ENCODE peak calls at places on chromosomes 3 and 15, in seven cellular contexts. V is endodermal cell; A is stimulated activated CD8-positive, alpha-beta memory T cell treated with anti-CD3 and anti-CD28 coated beads, Interleukin-2, amount 100 ng/mL, for 48 hours; M is stimulated activated CD4-positive, alpha-beta T cell treated with anti-CD3 and anti-CD28 coated beads, Interleukin-4, amount 100 ng/mL, for 4 hours; H is hypothalamus; Y is cerebellum; E is activated naive CD4-positive, alpha-beta T cell treated with anti-CD3 and anti-CD28 coated beads, Interleukin-2, amount 10 ng/mL, durations not matched to agents 7 days and 5 days. Q is an unnamed sample.

GRCh38 chr3:119690043-119690656 is 12.7 kb upstream of the CFAP91 start:
- DNase-seq in A (no peak), V (no peak), H (no peak), Y (no peak), E (no peak), M (no peak), Q (no peak)

GRCh38 chr3:127264794-127265514 is 22.9 kb downstream of the PRR20G start:
- DNase-seq in M (no peak), Y (no peak), V (no peak), H (no peak), E (no peak), A (no peak), Q (peak; percentile 18)

GRCh38 chr3:192933779-192934456 is 16.3 kb upstream of the MB21D2 start:
- DNase-seq in A (no peak), Y (no peak), V (no peak), M (no peak), H (no peak), E (no peak), Q (no peak)

GRCh38 chr3:50365080-50365841 is 5.9 kb upstream of the TMEM115 start:
- DNase-seq in H (peak; percentile 24), Y (peak; percentile 42), A (peak; percentile 90), V (peak; percentile 98), E (peak; percentile 98), M (peak; percentile 94), Q (peak; percentile 99)

GRCh38 chr15:101264911-101265641 is 12.2 kb downstream of the SELENOS start:
- DNase-seq in M (no peak), Y (no peak), A (no peak), E (no peak), H (no peak), V (peak; percentile 32), Q (no peak)

GRCh38 chr3:111594781-111595180 is 365 bp downstream of the ZBED2 start:
- DNase-seq in V (no peak), H (no peak), M (no peak), A (no peak), E (no peak), Y (no peak), Q (no peak)

GRCh38 chr15:45637552-45638033 is 2.8 kb downstream of the SQOR start:
- DNase-seq in A (no peak), H (no peak), V (peak; percentile 4), M (peak; percentile 59), Y (no peak), E (peak; percentile 68), Q (no peak)

GRCh38 chr3:26921054-26921453 is 298.5 kb downstream of the LRRC3B start:
- DNase-seq in Y (no peak), H (no peak), V (no peak), E (no peak), A (no peak), M (no peak), Q (no peak)

GRCh38 chr3:61315874-61316273 is 64.6 kb upstream of the FHIT start:
- DNase-seq in Y (no peak), H (no peak), V (peak; percentile 85), E (peak; percentile 20), M (no peak), A (no peak), Q (peak; percentile 16)

GRCh38 chr3:58366699-58367098 is 34.0 kb downstream of the PXK start:
- DNase-seq in M (no peak), E (no peak), Y (no peak), V (no peak), H (no peak), A (no peak), Q (no peak)

GRCh38 chr3:150742679-150743078 is 20.3 kb downstream of the SIAH2 start:
- DNase-seq in M (no peak), V (no peak), Y (no peak), A (no peak), E (no peak), H (no peak), Q (no peak)

GRCh38 chr3:47299396-47300318 is 16.9 kb downstream of the KLHL18 start:
- DNase-seq in A (no peak), E (no peak), H (no peak), M (no peak), V (no peak), Y (no peak), Q (no peak)

GRCh38 chr3:111338059-111338698 is 203.8 kb upstream of the CD96 start:
- DNase-seq in E (peak; percentile 64), H (no peak), Y (no peak), V (peak; percentile 86), A (peak; percentile 21), M (peak; percentile 7), Q (peak; percentile 58)

GRCh38 chr3:122892118-122892517 is 97.2 kb downstream of the SLC49A4 start:
- DNase-seq in Y (no peak), H (no peak), A (no peak), E (no peak), M (no peak), V (no peak), Q (no peak)

GRCh38 chr3:63940389-63940757 is 28.2 kb upstream of the SCAANT1 start:
- DNase-seq in E (no peak), Y (no peak), M (no peak), V (no peak), A (no peak), H (no peak), Q (no peak)

GRCh38 chr3:13480340-13481318 is 523 bp downstream of the HDAC11 start:
- DNase-seq in V (peak; percentile 84), E (peak; percentile 65), H (no peak), A (no peak), M (peak; percentile 24), Y (no peak), Q (no peak)

Q was measured in H7.